ENCODE peak calls at places on chromosomes 4 and X, in four cellular contexts. S is mammary epithelial cell; K is activated T-cell treated with anti-CD3 and anti-CD28 coated beads, Interleukin-2, amount 50 U/mL, for 72 hours; R is AML-193. W is an unnamed sample.

GRCh38 chr4:123578276-123579014 is 181.8 kb downstream of the SPRY1 start:
- DNase-seq in S (no peak), K (no peak), R (no peak), W (no peak)

GRCh38 chr4:87216469-87216868 is 3.9 kb downstream of the KLHL8 start:
- DNase-seq in S (peak), K (no peak), R (no peak), W (no peak)

GRCh38 chr4:7187691-7188090 is 4.6 kb upstream of the SORCS2 start:
- DNase-seq in S (no peak), K (no peak), R (no peak), W (no peak)

GRCh38 chr4:102343964-102344519 is 1.2 kb downstream of the SLC39A8 start:
- DNase-seq in S (no peak), K (no peak), R (no peak), W (no peak)

GRCh38 chrX:29285670-29286069 is 698.4 kb downstream of the IL1RAPL1 start:
- DNase-seq in S (no peak), K (no peak), R (no peak), W (no peak)

GRCh38 chr4:110480031-110480549 is 4.1 kb downstream of the ENPEP start:
- DNase-seq in S (peak), K (no peak), R (no peak), W (no peak)

GRCh38 chr4:6548201-6548881 is 26.6 kb upstream of the MAN2B2 start:
- DNase-seq in S (peak), K (no peak), R (peak), W (no peak)

GRCh38 chrX:8183281-8183680 is 12.2 kb upstream of the VCX2 start:
- DNase-seq in S (no peak), K (no peak), R (no peak), W (no peak)

GRCh38 chr4:153207561-153207960 is 3.3 kb downstream of the TRIM2 start:
- DNase-seq in S (no peak), K (no peak), R (peak), W (no peak)

GRCh38 chrX:1554469-1555210 is 17.7 kb upstream of the P2RY8 start:
- DNase-seq in S (no peak), K (peak), R (no peak), W (no peak)

GRCh38 chrX:150182176-150182575 is 180.9 kb upstream of the MAMLD1 start:
- DNase-seq in S (no peak), K (no peak), R (no peak), W (no peak)

GRCh38 chr4:86496094-86497060 is 97.7 kb upstream of the PTPN13 start:
- DNase-seq in S (peak), K (peak), R (peak), W (no peak)

GRCh38 chrX:114584434-114584943 is 603 bp downstream of the HTR2C start:
- DNase-seq in S (no peak), K (no peak), R (no peak), W (no peak)

W was measured in aorta.